ENCODE peak calls at places on chromosome 13, in four cellular contexts. One of them, this sample, is unnamed.

GRCh38 chr13:32201809-32202208 is 113.4 kb downstream of the ZAR1L start:
- DNase-seq in H1: no peak
- DNase-seq in HepG2: no peak
- DNase-seq in GM12878: no peak
- DNase-seq in this sample: no peak

GRCh38 chr13:33050161-33050560 is 33.9 kb downstream of the KL start:
- DNase-seq in HepG2: no peak
- DNase-seq in GM12878: no peak
- DNase-seq in H1: no peak
- DNase-seq in this sample: no peak

GRCh38 chr13:52165410-52165809 is 6.0 kb upstream of the NEK3 start:
- DNase-seq in HepG2: no peak
- DNase-seq in H1: no peak
- DNase-seq in GM12878: no peak
- DNase-seq in this sample: no peak

GRCh38 chr13:77544365-77544764 is 8.9 kb downstream of the SCEL start:
- DNase-seq in GM12878: no peak
- DNase-seq in HepG2: no peak
- DNase-seq in H1: no peak
- DNase-seq in this sample: no peak

GRCh38 chr13:27971236-27971645 is 2.1 kb upstream of the CDX2 start:
- DNase-seq in HepG2: no peak
- DNase-seq in H1: no peak
- DNase-seq in GM12878: no peak
- DNase-seq in this sample: peak

GRCh38 chr13:113001251-113002140 is 32.5 kb downstream of the MCF2L start:
- DNase-seq in H1: no peak
- DNase-seq in GM12878: no peak
- DNase-seq in HepG2: peak
- DNase-seq in this sample: peak

GRCh38 chr13:27300941-27301586 is 30.4 kb downstream of the RASL11A start:
- DNase-seq in H1: no peak
- DNase-seq in GM12878: no peak
- DNase-seq in HepG2: no peak
- DNase-seq in this sample: no peak

GRCh38 chr13:25847635-25848616 is 203.9 kb downstream of the SHISA2 start:
- DNase-seq in H1: no peak
- DNase-seq in GM12878: no peak
- DNase-seq in HepG2: no peak
- DNase-seq in this sample: no peak

GRCh38 chr13:67515895-67516294 is 285.8 kb upstream of the PCDH9 start:
- DNase-seq in GM12878: no peak
- DNase-seq in H1: no peak
- DNase-seq in HepG2: no peak
- DNase-seq in this sample: no peak

GRCh38 chr13:33090755-33091454 is 74.7 kb downstream of the KL start:
- DNase-seq in GM12878: no peak
- DNase-seq in HepG2: peak
- DNase-seq in H1: no peak
- DNase-seq in this sample: no peak

GRCh38 chr13:93687261-93687660 is 460.7 kb downstream of the GPC6 start:
- DNase-seq in GM12878: no peak
- DNase-seq in H1: no peak
- DNase-seq in HepG2: no peak
- DNase-seq in this sample: no peak

GRCh38 chr13:38542601-38543000 is 144.3 kb upstream of the FREM2 start:
- DNase-seq in GM12878: no peak
- DNase-seq in HepG2: no peak
- DNase-seq in H1: no peak
- DNase-seq in this sample: no peak

GRCh38 chr13:104773775-104774174 is 1707.6 kb upstream of the SLC10A2 start:
- DNase-seq in H1: no peak
- DNase-seq in GM12878: peak
- DNase-seq in HepG2: peak
- DNase-seq in this sample: peak

GRCh38 chr13:26707122-26708006 is 53.2 kb downstream of the GPR12 start:
- DNase-seq in HepG2: peak
- DNase-seq in GM12878: no peak
- DNase-seq in H1: peak
- DNase-seq in this sample: peak

GRCh38 chr13:25375727-25376358 is 4.1 kb downstream of the ATP8A2 start:
- DNase-seq in HepG2: peak
- DNase-seq in GM12878: no peak
- DNase-seq in H1: no peak
- DNase-seq in this sample: no peak

GRCh38 chr13:67267136-67267535 is 37.0 kb upstream of the PCDH9 start:
- DNase-seq in H1: no peak
- DNase-seq in GM12878: no peak
- DNase-seq in HepG2: no peak
- DNase-seq in this sample: no peak

GRCh38 chr13:103517066-103517767 is 451.0 kb upstream of the SLC10A2 start:
- DNase-seq in GM12878: peak
- DNase-seq in H1: no peak
- DNase-seq in HepG2: no peak
- DNase-seq in this sample: no peak

GRCh38 chr13:114130708-114131580 is 1.5 kb downstream of the RASA3 start:
- DNase-seq in GM12878: no peak
- DNase-seq in H1: no peak
- DNase-seq in HepG2: no peak
- DNase-seq in this sample: no peak

GRCh38 chr13:104086759-104087158 is 1020.5 kb upstream of the SLC10A2 start:
- DNase-seq in HepG2: no peak
- DNase-seq in H1: no peak
- DNase-seq in GM12878: no peak
- DNase-seq in this sample: no peak

GRCh38 chr13:19713186-19713965 is 69.4 kb downstream of the PSPC1 start:
- DNase-seq in HepG2: no peak
- DNase-seq in H1: no peak
- DNase-seq in GM12878: peak
- DNase-seq in this sample: no peak

GRCh38 chr13:93336733-93337132 is 110.1 kb downstream of the GPC6 start:
- DNase-seq in HepG2: no peak
- DNase-seq in GM12878: no peak
- DNase-seq in H1: no peak
- DNase-seq in this sample: no peak

GRCh38 chr13:107845911-107846310 is 369.4 kb downstream of the LIG4 start:
- DNase-seq in HepG2: no peak
- DNase-seq in H1: no peak
- DNase-seq in GM12878: no peak
- DNase-seq in this sample: no peak

GRCh38 chr13:45623516-45624090 is 8.1 kb upstream of the ERICH6B start:
- DNase-seq in HepG2: peak
- DNase-seq in H1: no peak
- DNase-seq in GM12878: peak
- DNase-seq in this sample: no peak

GRCh38 chr13:82713681-82714405 is 1168.4 kb downstream of the SLITRK1 start:
- DNase-seq in H1: no peak
- DNase-seq in HepG2: no peak
- DNase-seq in GM12878: no peak
- DNase-seq in this sample: no peak

GRCh38 chr13:70357031-70357430 is 248.8 kb upstream of the KLHL1 start:
- DNase-seq in GM12878: no peak
- DNase-seq in HepG2: no peak
- DNase-seq in H1: no peak
- DNase-seq in this sample: no peak

GRCh38 chr13:113431171-113431570 is 22.1 kb downstream of the ADPRHL1 start:
- DNase-seq in GM12878: no peak
- DNase-seq in H1: no peak
- DNase-seq in HepG2: no peak
- DNase-seq in this sample: no peak

GRCh38 chr13:31878955-31879354 is 139.6 kb downstream of the RXFP2 start:
- DNase-seq in HepG2: no peak
- DNase-seq in H1: no peak
- DNase-seq in GM12878: no peak
- DNase-seq in this sample: no peak

GRCh38 chr13:43830481-43830873 is 43.7 kb upstream of the ENOX1 start:
- DNase-seq in H1: no peak
- DNase-seq in HepG2: no peak
- DNase-seq in GM12878: no peak
- DNase-seq in this sample: no peak

GRCh38 chr13:97946951-97947588 is 6.4 kb upstream of the IPO5 start:
- DNase-seq in H1: no peak
- DNase-seq in GM12878: no peak
- DNase-seq in HepG2: no peak
- DNase-seq in this sample: no peak

GRCh38 chr13:26011996-26012688 is 39.7 kb downstream of the SHISA2 start:
- DNase-seq in H1: no peak
- DNase-seq in HepG2: no peak
- DNase-seq in GM12878: no peak
- DNase-seq in this sample: no peak

GRCh38 chr13:94656766-94657165 is 55.1 kb downstream of the GPR180 start:
- DNase-seq in H1: no peak
- DNase-seq in GM12878: peak
- DNase-seq in HepG2: no peak
- DNase-seq in this sample: no peak

GRCh38 chr13:36369268-36370107 is 23.3 kb upstream of the SPART start:
- DNase-seq in HepG2: no peak
- DNase-seq in GM12878: no peak
- DNase-seq in H1: no peak
- DNase-seq in this sample: no peak

GRCh38 chr13:108220042-108220441 is 1.9 kb downstream of the ABHD13 start:
- DNase-seq in GM12878: no peak
- DNase-seq in HepG2: peak
- DNase-seq in H1: no peak
- DNase-seq in this sample: no peak

GRCh38 chr13:27789495-27790303 is 2.6 kb upstream of the GSX1 start:
- DNase-seq in GM12878: no peak
- DNase-seq in H1: no peak
- DNase-seq in HepG2: peak
- DNase-seq in this sample: no peak

GRCh38 chr13:54373211-54373610 is 1344.6 kb downstream of the OLFM4 start:
- DNase-seq in GM12878: no peak
- DNase-seq in H1: no peak
- DNase-seq in HepG2: no peak
- DNase-seq in this sample: no peak

GRCh38 chr13:66618702-66619101 is 611.4 kb downstream of the PCDH9 start:
- DNase-seq in HepG2: peak
- DNase-seq in H1: no peak
- DNase-seq in GM12878: no peak
- DNase-seq in this sample: no peak

GRCh38 chr13:23552661-23553060 is 17.6 kb upstream of the TNFRSF19 start:
- DNase-seq in H1: no peak
- DNase-seq in HepG2: no peak
- DNase-seq in GM12878: no peak
- DNase-seq in this sample: no peak

GRCh38 chr13:23552171-23552570 is 18.0 kb upstream of the TNFRSF19 start:
- DNase-seq in GM12878: no peak
- DNase-seq in HepG2: peak
- DNase-seq in H1: no peak
- DNase-seq in this sample: no peak

GRCh38 chr13:23549724-23550123 is 20.5 kb upstream of the TNFRSF19 start:
- DNase-seq in HepG2: no peak
- DNase-seq in H1: no peak
- DNase-seq in GM12878: no peak
- DNase-seq in this sample: no peak

GRCh38 chr13:23551213-23552008 is 18.8 kb upstream of the TNFRSF19 start:
- DNase-seq in GM12878: no peak
- DNase-seq in HepG2: no peak
- DNase-seq in H1: no peak
- DNase-seq in this sample: no peak

GRCh38 chr13:23550164-23550563 is 20.0 kb upstream of the TNFRSF19 start:
- DNase-seq in GM12878: no peak
- DNase-seq in H1: no peak
- DNase-seq in HepG2: peak
- DNase-seq in this sample: no peak
- TF ChIP-seq SUZ12 in GM12878: no peak
- TF ChIP-seq SUZ12 in H1: no peak
- TF ChIP-seq SUZ12 in HepG2: no peak
- TF ChIP-seq SUZ12 in this sample: no peak

DNA sequence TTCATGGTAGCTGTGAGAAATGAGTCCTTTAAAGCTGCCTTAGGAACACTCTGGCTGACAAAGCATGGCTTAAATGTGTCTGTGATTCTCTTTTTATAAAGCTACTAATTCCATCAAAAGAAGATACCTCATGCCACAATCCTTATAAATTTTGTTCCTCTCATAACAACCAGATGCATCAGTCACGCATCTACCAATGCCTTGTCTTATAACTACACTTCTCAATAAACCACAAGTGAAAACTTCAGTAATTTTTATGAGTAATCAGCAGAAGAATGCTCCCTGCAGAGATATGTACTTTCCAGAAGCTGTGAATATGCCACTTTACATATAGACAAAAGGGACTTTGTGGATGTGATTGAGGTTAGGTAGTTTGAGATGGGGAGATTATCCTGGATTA is 147.8 kb downstream of the SUCLA2 start:
- DNase-seq in H1: no peak
- DNase-seq in HepG2: no peak
- DNase-seq in GM12878: no peak
- DNase-seq in this sample: no peak
- TF ChIP-seq YY1 in H1: no peak
- TF ChIP-seq YY1 in HepG2: no peak
- TF ChIP-seq YY1 in GM12878: no peak
- TF ChIP-seq YY1 in this sample: no peak

GRCh38 chr13:41186481-41186880 is 7.9 kb downstream of the KBTBD7 start:
- DNase-seq in GM12878: no peak
- DNase-seq in H1: no peak
- DNase-seq in HepG2: peak
- DNase-seq in this sample: no peak
- TF ChIP-seq SUZ12 in GM12878: no peak
- TF ChIP-seq SUZ12 in H1: no peak
- TF ChIP-seq SUZ12 in HepG2: no peak
- TF ChIP-seq SUZ12 in this sample: no peak

DNA sequence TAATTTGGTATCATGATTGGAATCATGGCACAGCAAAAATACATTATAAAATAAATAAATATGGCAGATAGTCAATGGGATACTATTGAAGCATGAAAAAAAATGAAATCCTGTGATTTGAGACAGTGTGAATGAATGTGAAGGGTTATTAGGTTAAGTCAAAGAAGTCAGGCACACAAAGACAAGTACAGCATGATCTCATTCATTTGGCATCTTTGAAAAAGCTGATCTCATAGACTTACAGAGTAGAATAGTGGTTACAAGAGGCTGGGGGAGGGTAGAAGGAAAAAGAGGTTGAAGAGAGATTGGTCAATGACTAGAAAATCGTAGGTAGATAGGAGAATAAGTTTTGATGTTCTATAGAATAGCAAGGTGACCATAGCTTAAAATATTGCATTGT is 295.1 kb upstream of the SLITRK5 start:
- DNase-seq in GM12878: no peak
- DNase-seq in H1: no peak
- DNase-seq in HepG2: no peak
- DNase-seq in this sample: no peak
- TF ChIP-seq YY1 in GM12878: no peak
- TF ChIP-seq YY1 in H1: no peak
- TF ChIP-seq YY1 in HepG2: no peak
- TF ChIP-seq YY1 in this sample: no peak

This sample was measured in NT2/D1.